ENCODE peak calls at places on chromosome 10, in six cellular contexts. One of them, this sample, is unnamed.
A peak's percentile ranks its signal among the peaks of the same experiment; 100 is the strongest.

GRCh38 chr10:6465854-6466524 is 114.1 kb downstream of the PRKCQ start:
- DNase-seq in A549: no peak
- DNase-seq in IMR-90: no peak
- DNase-seq in HepG2: no peak
- DNase-seq in K562: no peak
- DNase-seq in GM12878: no peak
- DNase-seq in this sample: no peak

GRCh38 chr10:75878586-75878985 is 447.2 kb downstream of the LRMDA start:
- DNase-seq in A549: no peak
- DNase-seq in IMR-90: no peak
- DNase-seq in HepG2: no peak
- DNase-seq in K562: no peak
- DNase-seq in GM12878: no peak
- DNase-seq in this sample: no peak

GRCh38 chr10:110502851-110503301 is 5.2 kb downstream of the DUSP5 start:
- DNase-seq in A549: no peak
- DNase-seq in IMR-90: peak; percentile 80
- DNase-seq in HepG2: no peak
- DNase-seq in K562: no peak
- DNase-seq in GM12878: peak; percentile 93
- DNase-seq in this sample: no peak

GRCh38 chr10:86674912-86675311 is 6.6 kb downstream of the LDB3 start:
- DNase-seq in A549: no peak
- DNase-seq in IMR-90: no peak
- DNase-seq in HepG2: no peak
- DNase-seq in K562: no peak
- DNase-seq in GM12878: no peak
- DNase-seq in this sample: no peak

GRCh38 chr10:110239892-110240291 is 32.5 kb downstream of the MXI1 start:
- DNase-seq in A549: no peak
- DNase-seq in IMR-90: no peak
- DNase-seq in HepG2: no peak
- DNase-seq in K562: no peak
- DNase-seq in GM12878: no peak
- DNase-seq in this sample: no peak

GRCh38 chr10:87560495-87561222 is 56.0 kb downstream of the MINPP1 start:
- DNase-seq in A549: no peak
- DNase-seq in IMR-90: no peak
- DNase-seq in HepG2: no peak
- DNase-seq in K562: no peak
- DNase-seq in GM12878: no peak
- DNase-seq in this sample: no peak

GRCh38 chr10:131174651-131175540 is 136.6 kb downstream of the TCERG1L start:
- DNase-seq in A549: no peak
- DNase-seq in IMR-90: no peak
- DNase-seq in HepG2: no peak
- DNase-seq in K562: no peak
- DNase-seq in GM12878: no peak
- DNase-seq in this sample: no peak

GRCh38 chr10:44030681-44031080 is 354.2 kb downstream of the CXCL12 start:
- DNase-seq in A549: no peak
- DNase-seq in IMR-90: no peak
- DNase-seq in HepG2: no peak
- DNase-seq in K562: no peak
- DNase-seq in GM12878: no peak
- DNase-seq in this sample: no peak

GRCh38 chr10:12925845-12926244 is 75.7 kb downstream of the CCDC3 start:
- DNase-seq in A549: no peak
- DNase-seq in IMR-90: no peak
- DNase-seq in HepG2: no peak
- DNase-seq in K562: no peak
- DNase-seq in GM12878: no peak
- DNase-seq in this sample: no peak

GRCh38 chr10:12924911-12925310 is 76.6 kb downstream of the CCDC3 start:
- DNase-seq in A549: no peak
- DNase-seq in IMR-90: no peak
- DNase-seq in HepG2: no peak
- DNase-seq in K562: no peak
- DNase-seq in GM12878: no peak
- DNase-seq in this sample: no peak

GRCh38 chr10:12928571-12928970 is 72.9 kb downstream of the CCDC3 start:
- DNase-seq in A549: no peak
- DNase-seq in IMR-90: no peak
- DNase-seq in HepG2: no peak
- DNase-seq in K562: no peak
- DNase-seq in GM12878: no peak
- DNase-seq in this sample: no peak

GRCh38 chr10:12927896-12928295 is 73.6 kb downstream of the CCDC3 start:
- DNase-seq in A549: no peak
- DNase-seq in IMR-90: no peak
- DNase-seq in HepG2: no peak
- DNase-seq in K562: no peak
- DNase-seq in GM12878: no peak
- DNase-seq in this sample: no peak

DNA sequence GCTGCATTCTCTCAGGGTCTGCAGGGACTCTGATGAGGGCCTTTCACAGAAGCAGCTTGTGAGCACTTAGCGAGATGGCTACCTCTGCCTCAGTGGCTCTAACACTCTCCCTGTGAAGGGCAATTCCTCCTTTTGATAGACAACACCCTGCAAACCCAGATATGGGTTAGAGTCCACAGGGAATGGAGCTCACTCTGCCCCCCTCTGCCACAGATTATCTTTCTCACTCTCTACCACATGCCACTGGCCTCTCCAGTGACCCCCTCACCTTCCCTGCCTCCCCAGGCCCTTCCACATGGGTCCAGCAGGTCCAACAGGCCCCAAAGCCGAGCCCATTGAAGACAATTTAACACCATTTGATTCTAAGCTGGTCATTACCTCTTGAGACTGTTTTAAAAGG is 72.1 kb downstream of the CCDC3 start:
- DNase-seq in A549: no peak
- DNase-seq in IMR-90: no peak
- DNase-seq in HepG2: no peak
- DNase-seq in K562: no peak
- DNase-seq in GM12878: no peak
- DNase-seq in this sample: no peak
- TF ChIP-seq BHLHE40 in A549: no peak
- TF ChIP-seq BHLHE40 in IMR-90: no peak
- TF ChIP-seq BHLHE40 in HepG2: no peak
- TF ChIP-seq BHLHE40 in K562: no peak
- TF ChIP-seq BHLHE40 in GM12878: no peak
- TF ChIP-seq BHLHE40 in this sample: no peak

DNA sequence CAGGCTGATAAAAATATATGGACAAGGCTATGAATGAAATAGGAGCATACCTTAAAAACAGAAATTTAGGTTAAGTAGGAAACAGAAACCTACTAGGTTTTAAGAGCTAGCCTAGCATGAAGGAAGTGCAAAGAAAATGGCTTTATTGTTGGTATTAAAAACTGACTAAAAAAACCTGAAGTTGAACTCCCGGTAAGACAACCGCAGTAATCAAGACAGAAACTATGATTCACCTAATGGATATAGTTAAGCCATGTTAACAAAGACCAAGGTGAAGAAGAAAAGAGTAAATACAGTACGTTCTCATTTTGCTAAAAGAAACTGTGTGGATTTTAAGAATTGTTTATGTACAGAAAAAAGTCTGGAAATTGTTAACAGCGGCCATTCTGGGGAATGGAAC is 2.5 kb downstream of the RTKN2 start:
- DNase-seq in A549: no peak
- DNase-seq in IMR-90: no peak
- DNase-seq in HepG2: no peak
- DNase-seq in K562: no peak
- DNase-seq in GM12878: no peak
- DNase-seq in this sample: no peak
- TF ChIP-seq BHLHE40 in A549: no peak
- TF ChIP-seq BHLHE40 in IMR-90: no peak
- TF ChIP-seq BHLHE40 in HepG2: no peak
- TF ChIP-seq BHLHE40 in K562: no peak
- TF ChIP-seq BHLHE40 in GM12878: no peak
- TF ChIP-seq BHLHE40 in this sample: no peak

DNA sequence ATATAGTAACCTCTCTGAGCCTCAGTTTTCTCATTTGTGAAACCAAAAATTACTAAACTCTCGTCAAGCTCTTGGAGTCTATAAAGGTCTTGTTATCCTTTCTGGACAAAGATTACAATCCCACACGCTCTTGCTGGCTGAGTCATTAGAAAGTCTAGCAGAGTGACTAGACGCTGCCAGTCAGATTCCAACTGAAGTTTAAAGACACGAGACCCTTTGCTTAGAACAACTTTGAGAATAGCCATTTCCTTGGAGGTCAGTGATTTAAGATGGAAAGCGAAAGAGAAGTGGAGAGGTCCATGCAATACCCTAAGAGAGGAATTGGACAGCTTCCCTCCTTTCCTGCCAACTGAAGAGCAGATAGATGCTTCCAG is 119.5 kb downstream of the APBB1IP start:
- DNase-seq in A549: no peak
- DNase-seq in IMR-90: no peak
- DNase-seq in HepG2: no peak
- DNase-seq in K562: no peak
- DNase-seq in GM12878: no peak
- DNase-seq in this sample: no peak
- TF ChIP-seq BHLHE40 in A549: no peak
- TF ChIP-seq BHLHE40 in IMR-90: no peak
- TF ChIP-seq BHLHE40 in HepG2: no peak
- TF ChIP-seq BHLHE40 in K562: no peak
- TF ChIP-seq BHLHE40 in GM12878: no peak
- TF ChIP-seq BHLHE40 in this sample: no peak

DNA sequence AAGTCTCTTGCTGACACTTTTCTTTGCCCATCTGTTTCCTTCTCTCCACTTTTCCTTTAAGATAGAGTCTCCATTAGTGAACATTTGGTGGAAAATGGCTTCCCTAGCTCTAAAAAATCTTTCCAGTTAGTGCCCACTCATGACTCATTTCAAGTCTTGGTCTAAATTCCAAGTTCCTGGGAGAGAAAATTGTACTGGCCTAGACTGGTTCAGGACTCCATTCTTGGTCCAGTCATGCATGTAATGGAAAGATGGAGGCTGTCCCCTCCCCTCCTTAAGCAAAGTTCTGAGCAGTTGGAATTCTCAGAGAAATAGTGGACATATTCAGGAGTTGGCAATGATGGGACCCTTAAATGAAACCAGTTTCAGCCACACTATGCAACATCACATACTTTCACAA is 3.8 kb upstream of the ALDH18A1 start:
- DNase-seq in A549: no peak
- DNase-seq in IMR-90: peak; percentile 64
- DNase-seq in HepG2: no peak
- DNase-seq in K562: no peak
- DNase-seq in GM12878: no peak
- DNase-seq in this sample: no peak
- TF ChIP-seq BHLHE40 in A549: no peak
- TF ChIP-seq BHLHE40 in IMR-90: no peak
- TF ChIP-seq BHLHE40 in HepG2: no peak
- TF ChIP-seq BHLHE40 in K562: no peak
- TF ChIP-seq BHLHE40 in GM12878: no peak
- TF ChIP-seq BHLHE40 in this sample: no peak